ENCODE peak calls at places on chromosomes 6 and 20, in seven cellular contexts. H is astrocyte of the spinal cord; M is stimulated activated CD4-positive, alpha-beta T cell treated with anti-CD3 and anti-CD28 coated beads, Interleukin-12 subunit alpha, Interleukin-12 subunit beta, amount 100 ng/mL, for 48 hours; N is effector CD4-positive, alpha-beta T cell; Z is HEK293T; I is COR-L47; D is right lobe of liver. Q is an unnamed sample.

GRCh38 chr6:145690969-145691368 is 44.4 kb downstream of the EPM2A start:
- DNase-seq in H (no peak), Z (no peak), D (no peak), N (no peak), I (no peak), M (no peak), Q (no peak)

GRCh38 chr20:1945660-1946059 is 48.2 kb downstream of the PDYN start:
- DNase-seq in I (no peak), N (no peak), Z (no peak), M (no peak), D (peak; percentile 31), H (no peak), Q (no peak)

GRCh38 chr6:112682088-112682487 is 335.0 kb downstream of the RFPL4B start:
- DNase-seq in H (no peak), M (no peak), D (no peak), N (no peak), Z (no peak), I (no peak), Q (no peak)

GRCh38 chr20:39538317-39538716 is 576.2 kb downstream of the DHX35 start:
- DNase-seq in I (no peak), H (no peak), M (no peak), Z (no peak), N (no peak), D (no peak), Q (no peak)

GRCh38 chr6:135906542-135906941 is 55.0 kb downstream of the PDE7B start:
- DNase-seq in N (no peak), I (no peak), D (no peak), M (no peak), H (peak; percentile 45), Z (no peak), Q (no peak)

GRCh38 chr6:119980802-119981201 is 631.2 kb upstream of the MAN1A1 start:
- DNase-seq in I (no peak), H (no peak), N (no peak), D (no peak), M (no peak), Z (no peak), Q (no peak)

GRCh38 chr6:52670502-52671409 is at the start of gene TMEM14A:
- DNase-seq in Z (peak; percentile 95), M (peak; percentile 79), D (peak; percentile 98), H (peak; percentile 86), N (peak; percentile 82), I (peak; percentile 88), Q (peak; percentile 89)

GRCh38 chr20:22830138-22830537 is 205.0 kb upstream of the SSTR4 start:
- DNase-seq in D (no peak), N (no peak), I (no peak), Z (no peak), M (no peak), H (no peak), Q (no peak)

GRCh38 chr6:26312501-26313390 is 52.3 kb upstream of the BTN3A2 start:
- DNase-seq in M (peak; percentile 89), N (peak; percentile 80), H (peak; percentile 91), I (peak; percentile 76), Z (no peak), D (peak; percentile 80), Q (peak; percentile 84)

GRCh38 chr6:165698868-165699267 is 35.8 kb upstream of the PDE10A start:
- DNase-seq in Z (no peak), M (no peak), H (no peak), I (no peak), N (no peak), D (no peak), Q (no peak)

GRCh38 chr20:50215101-50215500 is 24.5 kb downstream of the CEBPB start:
- DNase-seq in H (peak; percentile 67), M (no peak), Z (no peak), D (no peak), N (no peak), I (no peak), Q (no peak)

GRCh38 chr6:89200706-89201215 is 16.4 kb downstream of the GABRR1 start:
- DNase-seq in N (no peak), H (no peak), M (no peak), I (no peak), Z (no peak), D (no peak), Q (no peak)

GRCh38 chr6:47343631-47344421 is 34.1 kb upstream of the TNFRSF21 start:
- DNase-seq in I (peak; percentile 16), N (no peak), M (no peak), D (no peak), Z (no peak), H (no peak), Q (no peak)

GRCh38 chr20:52219441-52219840 is 27.9 kb upstream of the ZFP64 start:
- DNase-seq in N (no peak), Z (no peak), D (no peak), H (no peak), M (no peak), I (peak; percentile 40), Q (no peak)

GRCh38 chr20:43534016-43534415 is 24.8 kb upstream of the SGK2 start:
- DNase-seq in N (no peak), M (no peak), I (no peak), Z (no peak), D (no peak), H (no peak), Q (no peak)

GRCh38 chr6:55953384-55953783 is 78.0 kb upstream of the BMP5 start:
- DNase-seq in D (no peak), Z (peak; percentile 11), H (peak; percentile 63), I (peak; percentile 4), N (no peak), M (no peak), Q (peak; percentile 15)

GRCh38 chr20:25274891-25275812 is 27.3 kb downstream of the PYGB start:
- DNase-seq in M (no peak), H (no peak), D (peak; percentile 31), I (no peak), Z (no peak), N (no peak), Q (no peak)

GRCh38 chr6:158707120-158707519 is 57.3 kb downstream of the SYTL3 start:
- DNase-seq in D (no peak), Z (no peak), N (no peak), I (no peak), H (peak; percentile 49), M (no peak), Q (peak; percentile 89)

GRCh38 chr6:41428402-41428994 is 93.1 kb downstream of the NCR2 start:
- DNase-seq in H (peak; percentile 13), I (no peak), M (no peak), N (no peak), D (no peak), Z (no peak), Q (no peak)

GRCh38 chr20:4972506-4973251 is 28.6 kb downstream of the SLC23A2 start:
- DNase-seq in Z (no peak), M (no peak), I (peak; percentile 54), N (no peak), H (no peak), D (no peak), Q (no peak)

GRCh38 chr6:168823397-168824020 is 382.5 kb downstream of the SMOC2 start:
- DNase-seq in M (no peak), H (no peak), N (no peak), Z (no peak), D (no peak), I (no peak), Q (no peak)

GRCh38 chr20:36344517-36345132 is 38.5 kb downstream of the DLGAP4 start:
- DNase-seq in I (no peak), Z (peak; percentile 63), D (no peak), H (peak; percentile 51), M (peak; percentile 21), N (peak; percentile 8), Q (peak; percentile 13)

Q was measured in HCT116.